ENCODE peak calls at places on chromosomes 4 and X, in five cellular contexts. One of them, this sample, is unnamed.

GRCh38 chrX:50456712-50457484 is 13.7 kb downstream of the DGKK start:
- DNase-seq in GM12892: no peak
- DNase-seq in upper lobe of left lung: no peak
- DNase-seq in right lobe of liver: no peak
- DNase-seq in breast epithelium: no peak
- DNase-seq in this sample: no peak

GRCh38 chr4:146245899-146246298 is 31.6 kb downstream of the REELD1 start:
- DNase-seq in GM12892: no peak
- DNase-seq in upper lobe of left lung: no peak
- DNase-seq in right lobe of liver: no peak
- DNase-seq in breast epithelium: no peak
- DNase-seq in this sample: no peak

GRCh38 chrX:9562851-9563250 is 98.0 kb downstream of the TBL1X start:
- DNase-seq in GM12892: no peak
- DNase-seq in upper lobe of left lung: no peak
- DNase-seq in right lobe of liver: no peak
- DNase-seq in breast epithelium: peak; percentile 60
- DNase-seq in this sample: peak; percentile 15

GRCh38 chr4:156346959-156347385 is 393.3 kb upstream of the CTSO start:
- DNase-seq in GM12892: no peak
- DNase-seq in upper lobe of left lung: no peak
- DNase-seq in right lobe of liver: no peak
- DNase-seq in breast epithelium: no peak
- DNase-seq in this sample: no peak

GRCh38 chr4:183289688-183290087 is 30.4 kb downstream of the CLDN22 start:
- DNase-seq in GM12892: no peak
- DNase-seq in upper lobe of left lung: peak; percentile 82
- DNase-seq in right lobe of liver: no peak
- DNase-seq in breast epithelium: no peak
- DNase-seq in this sample: no peak

GRCh38 chrX:132227383-132228112 is 8.3 kb upstream of the RAP2C start:
- DNase-seq in GM12892: no peak
- DNase-seq in upper lobe of left lung: no peak
- DNase-seq in right lobe of liver: no peak
- DNase-seq in breast epithelium: no peak
- DNase-seq in this sample: peak; percentile 55

GRCh38 chr4:8912089-8912455 is 40.4 kb upstream of the HMX1 start:
- DNase-seq in GM12892: no peak
- DNase-seq in upper lobe of left lung: no peak
- DNase-seq in right lobe of liver: no peak
- DNase-seq in breast epithelium: no peak
- DNase-seq in this sample: no peak

GRCh38 chr4:4762909-4763814 is 96.3 kb upstream of the MSX1 start:
- DNase-seq in GM12892: peak; percentile 58
- DNase-seq in upper lobe of left lung: no peak
- DNase-seq in right lobe of liver: no peak
- DNase-seq in breast epithelium: no peak
- DNase-seq in this sample: no peak

GRCh38 chrX:147803948-147804347 is 107.8 kb upstream of the FMR1 start:
- DNase-seq in GM12892: no peak
- DNase-seq in upper lobe of left lung: no peak
- DNase-seq in right lobe of liver: no peak
- DNase-seq in breast epithelium: no peak
- DNase-seq in this sample: no peak

GRCh38 chr4:173485164-173485563 is 44.9 kb downstream of the HAND2 start:
- DNase-seq in GM12892: no peak
- DNase-seq in upper lobe of left lung: no peak
- DNase-seq in right lobe of liver: no peak
- DNase-seq in breast epithelium: no peak
- DNase-seq in this sample: no peak

GRCh38 chr4:153573881-153574807 is 108.0 kb downstream of the TMEM131L start:
- DNase-seq in GM12892: no peak
- DNase-seq in upper lobe of left lung: no peak
- DNase-seq in right lobe of liver: peak; percentile 62
- DNase-seq in breast epithelium: peak; percentile 60
- DNase-seq in this sample: peak; percentile 54

GRCh38 chrX:22296871-22297270 is 24.2 kb downstream of the CBLL2 start:
- DNase-seq in GM12892: no peak
- DNase-seq in upper lobe of left lung: no peak
- DNase-seq in right lobe of liver: no peak
- DNase-seq in breast epithelium: no peak
- DNase-seq in this sample: no peak

GRCh38 chr4:63851496-63851895 is 557.8 kb downstream of the TECRL start:
- DNase-seq in GM12892: no peak
- DNase-seq in upper lobe of left lung: no peak
- DNase-seq in right lobe of liver: no peak
- DNase-seq in breast epithelium: no peak
- DNase-seq in this sample: no peak

GRCh38 chrX:10470009-10470408 is 150.4 kb downstream of the MID1 start:
- DNase-seq in GM12892: no peak
- DNase-seq in upper lobe of left lung: no peak
- DNase-seq in right lobe of liver: no peak
- DNase-seq in breast epithelium: no peak
- DNase-seq in this sample: no peak

GRCh38 chr4:111652986-111653385 is 492.3 kb upstream of the FAM241A start:
- DNase-seq in GM12892: no peak
- DNase-seq in upper lobe of left lung: no peak
- DNase-seq in right lobe of liver: no peak
- DNase-seq in breast epithelium: no peak
- DNase-seq in this sample: no peak

GRCh38 chr4:127609484-127609883 is 23.3 kb upstream of the INTU start:
- DNase-seq in GM12892: no peak
- DNase-seq in upper lobe of left lung: no peak
- DNase-seq in right lobe of liver: no peak
- DNase-seq in breast epithelium: no peak
- DNase-seq in this sample: no peak

GRCh38 chrX:71640002-71640401 is 21.7 kb upstream of the CXCR3 start:
- DNase-seq in GM12892: no peak
- DNase-seq in upper lobe of left lung: no peak
- DNase-seq in right lobe of liver: no peak
- DNase-seq in breast epithelium: no peak
- DNase-seq in this sample: no peak

GRCh38 chr4:156638925-156639605 is 332.5 kb downstream of the PDGFC start:
- DNase-seq in GM12892: no peak
- DNase-seq in upper lobe of left lung: no peak
- DNase-seq in right lobe of liver: no peak
- DNase-seq in breast epithelium: no peak
- DNase-seq in this sample: no peak

GRCh38 chr4:109171098-109171497 is 131.4 kb downstream of the COL25A1 start:
- DNase-seq in GM12892: no peak
- DNase-seq in upper lobe of left lung: no peak
- DNase-seq in right lobe of liver: no peak
- DNase-seq in breast epithelium: no peak
- DNase-seq in this sample: no peak

GRCh38 chrX:102339312-102340298 is 92.6 kb downstream of the NXF2 start:
- DNase-seq in GM12892: no peak
- DNase-seq in upper lobe of left lung: peak; percentile 29
- DNase-seq in right lobe of liver: no peak
- DNase-seq in breast epithelium: no peak
- DNase-seq in this sample: no peak

GRCh38 chrX:150982786-150983525 is at the start of gene HMGB3:
- DNase-seq in GM12892: peak; percentile 73
- DNase-seq in upper lobe of left lung: peak; percentile 93
- DNase-seq in right lobe of liver: peak; percentile 91
- DNase-seq in breast epithelium: peak; percentile 73
- DNase-seq in this sample: peak; percentile 83
- TF ChIP-seq POLR2A in GM12892: peak; percentile 39
- TF ChIP-seq POLR2A in upper lobe of left lung: no peak
- TF ChIP-seq POLR2A in right lobe of liver: peak; percentile 72
- TF ChIP-seq POLR2A in breast epithelium: no peak
- TF ChIP-seq POLR2A in this sample: peak; percentile 47

GRCh38 chrX:12958059-12958458 is 16.9 kb upstream of the TMSB4X start:
- DNase-seq in GM12892: no peak
- DNase-seq in upper lobe of left lung: no peak
- DNase-seq in right lobe of liver: no peak
- DNase-seq in breast epithelium: no peak
- DNase-seq in this sample: no peak

GRCh38 chrX:12954981-12955380 is 19.9 kb upstream of the TMSB4X start:
- DNase-seq in GM12892: no peak
- DNase-seq in upper lobe of left lung: no peak
- DNase-seq in right lobe of liver: no peak
- DNase-seq in breast epithelium: no peak
- DNase-seq in this sample: no peak

GRCh38 chrX:12958461-12958860 is 16.4 kb upstream of the TMSB4X start:
- DNase-seq in GM12892: no peak
- DNase-seq in upper lobe of left lung: no peak
- DNase-seq in right lobe of liver: no peak
- DNase-seq in breast epithelium: no peak
- DNase-seq in this sample: no peak

GRCh38 chrX:12955882-12956703 is 18.8 kb upstream of the TMSB4X start:
- DNase-seq in GM12892: no peak
- DNase-seq in upper lobe of left lung: peak; percentile 40
- DNase-seq in right lobe of liver: peak; percentile 56
- DNase-seq in breast epithelium: no peak
- DNase-seq in this sample: peak; percentile 30

DNA sequence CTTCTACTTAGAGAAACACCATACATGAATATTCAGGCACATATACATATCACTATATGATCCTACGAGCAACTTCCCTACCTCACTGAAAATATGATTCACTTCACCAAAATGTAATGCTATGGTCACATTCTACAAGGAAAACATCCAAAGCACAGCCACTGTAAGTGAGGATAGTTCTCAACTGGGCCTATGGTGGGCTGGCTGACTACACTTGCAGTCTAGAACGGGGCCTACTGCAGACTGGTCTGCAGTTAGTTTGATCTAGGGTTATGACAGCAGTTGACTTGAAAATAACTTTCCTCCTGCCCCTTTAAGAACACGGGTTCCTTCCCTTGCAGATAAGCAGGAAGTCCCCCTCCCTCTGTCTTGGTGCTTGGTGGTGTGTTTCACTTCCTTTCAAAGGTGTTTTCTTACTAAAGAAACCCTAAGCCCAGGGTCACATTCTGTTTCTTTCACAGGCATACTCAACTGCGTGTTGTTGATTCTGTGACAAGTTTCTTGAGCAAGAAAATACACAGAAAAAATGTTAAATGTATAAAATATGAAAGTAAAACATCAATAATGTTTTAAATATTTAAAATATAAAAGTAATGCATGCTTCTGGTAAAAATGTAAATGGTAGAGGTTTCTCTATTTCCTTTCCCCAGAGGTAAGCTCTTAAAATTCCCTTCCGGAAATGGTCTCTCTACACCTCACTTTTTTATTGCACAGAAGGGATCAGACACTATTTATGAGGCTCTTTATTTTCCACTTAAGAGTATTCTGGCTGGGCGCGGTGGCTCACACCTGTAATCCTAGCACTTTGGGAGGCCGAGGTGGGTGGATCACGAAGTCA is 18.0 kb upstream of the TMSB4X start:
- DNase-seq in GM12892: peak; percentile 55
- DNase-seq in upper lobe of left lung: no peak
- DNase-seq in right lobe of liver: no peak
- DNase-seq in breast epithelium: no peak
- DNase-seq in this sample: peak; percentile 19
- TF ChIP-seq POLR2A in GM12892: peak; percentile 46
- TF ChIP-seq POLR2A in upper lobe of left lung: no peak
- TF ChIP-seq POLR2A in right lobe of liver: no peak
- TF ChIP-seq POLR2A in breast epithelium: no peak
- TF ChIP-seq POLR2A in this sample: no peak

GRCh38 chr4:602559-602942 is 22.8 kb upstream of the PDE6B start:
- DNase-seq in GM12892: no peak
- DNase-seq in upper lobe of left lung: peak; percentile 85
- DNase-seq in right lobe of liver: no peak
- DNase-seq in breast epithelium: peak; percentile 39
- DNase-seq in this sample: no peak

GRCh38 chr4:600166-600565 is 24.1 kb upstream of the TMEM271 start:
- DNase-seq in GM12892: no peak
- DNase-seq in upper lobe of left lung: no peak
- DNase-seq in right lobe of liver: no peak
- DNase-seq in breast epithelium: no peak
- DNase-seq in this sample: no peak

GRCh38 chr4:598925-599324 is 22.8 kb upstream of the TMEM271 start:
- DNase-seq in GM12892: no peak
- DNase-seq in upper lobe of left lung: no peak
- DNase-seq in right lobe of liver: no peak
- DNase-seq in breast epithelium: no peak
- DNase-seq in this sample: no peak

GRCh38 chr4:601612-602558 is 23.5 kb upstream of the PDE6B start:
- DNase-seq in GM12892: no peak
- DNase-seq in upper lobe of left lung: peak; percentile 33
- DNase-seq in right lobe of liver: no peak
- DNase-seq in breast epithelium: no peak
- DNase-seq in this sample: no peak

DNA sequence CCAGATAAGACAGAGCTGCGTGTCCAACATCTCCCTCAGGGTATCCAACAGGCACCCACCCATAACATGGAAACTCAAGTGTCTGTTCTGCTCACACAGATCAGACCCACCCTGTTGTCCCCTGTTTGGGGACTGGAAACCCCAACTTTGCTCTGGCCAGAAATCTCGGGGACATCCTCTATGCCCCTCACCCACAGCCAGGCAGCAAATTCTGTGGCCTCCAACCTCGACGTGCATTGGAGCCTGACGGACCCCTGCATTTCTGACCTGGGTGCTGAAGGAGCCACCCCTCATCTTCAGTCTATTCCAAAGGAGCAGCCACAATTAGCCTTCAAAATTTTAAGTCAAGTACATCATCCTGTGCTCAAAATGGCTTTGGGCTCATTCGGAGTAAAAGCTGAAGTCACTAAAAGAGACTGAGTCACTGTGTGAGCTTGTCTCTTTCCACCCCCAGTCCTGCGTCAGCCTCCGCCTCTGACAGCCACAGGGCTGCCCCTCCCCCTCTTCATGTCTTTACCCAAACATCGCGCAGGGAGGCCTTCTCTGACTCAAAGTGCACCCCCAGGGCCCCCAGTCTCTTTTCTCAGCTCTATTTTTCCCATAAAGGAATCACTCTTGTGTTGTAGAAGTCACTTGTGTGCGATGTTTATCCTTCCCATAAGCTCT is 24.4 kb upstream of the PDE6B start:
- DNase-seq in GM12892: no peak
- DNase-seq in upper lobe of left lung: no peak
- DNase-seq in right lobe of liver: no peak
- DNase-seq in breast epithelium: no peak
- DNase-seq in this sample: no peak
- TF ChIP-seq POLR2A in GM12892: no peak
- TF ChIP-seq POLR2A in upper lobe of left lung: no peak
- TF ChIP-seq POLR2A in right lobe of liver: no peak
- TF ChIP-seq POLR2A in breast epithelium: no peak
- TF ChIP-seq POLR2A in this sample: no peak

DNA sequence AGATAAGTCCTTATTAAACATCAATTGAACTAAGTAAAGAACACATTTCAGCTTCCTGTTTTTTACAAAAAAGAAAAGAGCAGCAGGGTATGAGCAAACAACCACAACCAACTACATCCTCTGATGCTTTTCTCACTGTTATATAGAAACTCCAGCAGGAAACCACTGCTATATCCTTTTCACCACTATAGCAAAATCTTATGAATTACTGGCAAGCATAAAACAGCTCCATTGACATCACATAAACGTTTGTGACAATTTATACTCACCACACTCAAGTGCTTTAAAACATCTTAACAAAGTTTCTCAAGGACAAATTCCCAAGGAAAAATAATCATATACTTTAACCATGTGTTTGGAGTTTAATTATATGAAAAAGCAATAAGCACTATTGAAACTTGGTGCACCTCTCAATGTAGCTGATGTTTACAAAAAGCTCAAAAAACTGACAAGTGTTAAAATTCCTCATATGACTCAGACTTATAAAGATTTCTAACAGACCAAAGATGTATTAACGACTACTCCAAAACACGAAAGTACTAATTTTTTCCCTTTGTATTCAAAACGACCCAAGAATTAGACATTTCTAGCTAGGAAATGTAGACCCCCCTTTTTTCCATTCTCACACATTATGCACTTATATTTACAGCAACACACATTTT is 12.9 kb downstream of the GPRIN3 start:
- DNase-seq in GM12892: no peak
- DNase-seq in upper lobe of left lung: no peak
- DNase-seq in right lobe of liver: no peak
- DNase-seq in breast epithelium: no peak
- DNase-seq in this sample: no peak
- TF ChIP-seq POLR2A in GM12892: no peak
- TF ChIP-seq POLR2A in upper lobe of left lung: no peak
- TF ChIP-seq POLR2A in right lobe of liver: no peak
- TF ChIP-seq POLR2A in breast epithelium: no peak
- TF ChIP-seq POLR2A in this sample: no peak

This sample was measured in gastrocnemius medialis.